ENCODE peak calls at places on chromosomes 12 and 14, in five cellular contexts. L is IMR-90, X is adrenal gland, F is HCT116, J is GM12878. H is an unnamed sample.

GRCh38 chr12:118103231-118103600 is 595 bp downstream of the VSIG10 start:
- DNase-seq in L (peak; percentile 7), J (no peak), F (no peak), X (no peak), H (no peak)

GRCh38 chr12:25852792-25853191 is 105.7 kb upstream of the RASSF8 start:
- DNase-seq in J (no peak), L (peak; percentile 95), F (no peak), X (no peak), H (no peak)

GRCh38 chr14:51210594-51210993 is 29.5 kb upstream of the TMX1 start:
- DNase-seq in J (no peak), F (no peak), X (no peak), L (no peak), H (no peak)

GRCh38 chr12:6752181-6752930 is 585 bp downstream of the MLF2 start:
- DNase-seq in L (peak; percentile 62), F (no peak), J (no peak), X (peak; percentile 48), H (no peak)

GRCh38 chr12:89098390-89099102 is 253.8 kb downstream of the DUSP6 start:
- DNase-seq in F (no peak), J (no peak), L (peak; percentile 7), X (no peak), H (no peak)

GRCh38 chr12:10189653-10190052 is 10.8 kb downstream of the TMEM52B start:
- DNase-seq in X (no peak), J (no peak), F (no peak), L (peak; percentile 66), H (no peak)

GRCh38 chr12:108307006-108307405 is 32.1 kb downstream of the CMKLR1 start:
- DNase-seq in L (peak; percentile 35), J (no peak), X (no peak), F (no peak), H (no peak)

GRCh38 chr14:71206766-71207371 is 299.6 kb downstream of the PCNX1 start:
- DNase-seq in L (peak; percentile 85), J (no peak), F (no peak), X (peak; percentile 81), H (peak; percentile 69)

GRCh38 chr14:60509438-60510253 is 700 bp downstream of the SIX6 start:
- DNase-seq in F (no peak), J (no peak), X (no peak), L (no peak), H (no peak)

GRCh38 chr12:86551146-86551571 is 295.0 kb upstream of the MGAT4C start:
- DNase-seq in X (no peak), F (no peak), L (no peak), J (no peak), H (no peak)

GRCh38 chr12:55659486-55660385 is 23.0 kb downstream of the OR10P1 start:
- DNase-seq in X (peak; percentile 94), F (no peak), L (peak; percentile 9), J (no peak), H (no peak)

GRCh38 chr14:19920021-19920657 is at the start of gene OR4K5:
- DNase-seq in F (no peak), J (no peak), X (no peak), L (no peak), H (no peak)

GRCh38 chr12:124391340-124392261 is 96.7 kb downstream of the RFLNA start:
- DNase-seq in F (peak; percentile 29), L (peak; percentile 51), J (peak; percentile 28), X (peak; percentile 73), H (no peak)

GRCh38 chr12:73935817-73936216 is 601.8 kb upstream of the ATXN7L3B start:
- DNase-seq in F (peak; percentile 24), L (no peak), J (no peak), X (no peak), H (no peak)

GRCh38 chr14:36477266-36477665 is 42.8 kb downstream of the NKX2-1 start:
- DNase-seq in L (no peak), J (no peak), F (no peak), X (no peak), H (no peak)

GRCh38 chr12:79988368-79988767 is 53.5 kb upstream of the PPP1R12A start:
- DNase-seq in X (no peak), F (no peak), J (no peak), L (peak; percentile 41), H (no peak)

GRCh38 chr14:70897475-70897874 is 9.8 kb upstream of the PCNX1 start:
- DNase-seq in X (no peak), L (peak; percentile 91), J (no peak), F (no peak), H (no peak)

GRCh38 chr12:113190761-113191160 is 5.2 kb downstream of the RITA1 start:
- DNase-seq in L (peak; percentile 45), J (no peak), X (peak; percentile 57), F (peak; percentile 66), H (peak; percentile 54)

DNA sequence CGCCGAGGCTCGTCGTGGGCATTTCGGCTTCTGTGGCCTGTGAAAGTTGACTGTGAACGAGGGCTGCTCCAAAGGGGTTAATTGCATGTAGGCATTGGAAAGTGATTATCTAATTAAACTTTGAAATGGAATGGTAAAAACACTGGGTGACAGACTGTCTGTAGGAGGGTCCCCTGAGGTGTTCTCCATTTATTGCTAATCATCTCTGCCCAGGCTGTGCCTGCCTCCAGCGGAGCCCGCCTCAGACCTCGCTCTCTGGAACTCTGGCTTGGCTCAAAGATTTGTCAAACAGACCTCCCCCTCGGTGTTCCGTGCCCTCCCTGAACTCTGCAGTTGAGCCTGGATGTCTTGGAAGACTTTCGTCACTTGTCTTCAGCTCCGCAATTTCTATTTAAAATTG is 50.2 kb upstream of the VRK1 start:
- DNase-seq in L (no peak), X (no peak), F (no peak), J (no peak), H (no peak)
- TF ChIP-seq POLR2A in L (no peak), X (no peak), F (no peak), J (no peak), H (no peak)

GRCh38 chr12:54287316-54288157 is 7.0 kb downstream of the HNRNPA1 start:
- DNase-seq in X (no peak), L (no peak), F (no peak), J (no peak), H (no peak)
- TF ChIP-seq POLR2A in X (no peak), L (no peak), F (no peak), J (peak; percentile 81), H (no peak)

DNA sequence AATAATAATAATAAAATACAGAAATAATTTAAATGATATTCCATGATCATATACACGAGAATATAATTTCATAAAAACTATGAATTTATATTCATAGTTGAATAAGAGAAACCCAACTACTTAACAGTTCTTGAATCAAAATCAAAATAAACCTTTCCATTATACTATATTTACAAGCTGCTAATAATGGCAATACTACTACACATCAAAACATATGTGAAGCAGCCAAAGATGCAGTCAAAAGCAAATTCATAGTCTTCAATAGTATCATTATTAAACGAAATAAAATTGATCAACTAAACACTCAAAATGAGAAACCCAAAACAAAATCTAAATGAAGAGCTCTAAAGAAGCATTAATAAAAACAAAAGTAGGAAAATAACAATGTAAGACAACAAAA is 197.1 kb downstream of the TMEM132D start:
- DNase-seq in F (no peak), L (no peak), X (no peak), J (no peak), H (no peak)
- TF ChIP-seq POLR2A in F (no peak), L (no peak), X (no peak), J (no peak), H (no peak)

GRCh38 chr14:96256420-96256819 is 410 bp downstream of the BDKRB1 start:
- DNase-seq in J (no peak), X (no peak), L (peak; percentile 64), F (no peak), H (no peak)
- TF ChIP-seq POLR2A in J (no peak), X (no peak), L (peak; percentile 47), F (no peak), H (no peak)

GRCh38 chr12:27779837-27780611 is at the start of the genes KLHL42 and MANSC4:
- DNase-seq in F (no peak), X (peak; percentile 71), L (peak; percentile 73), J (no peak), H (peak; percentile 76)
- TF ChIP-seq POLR2A in F (peak; percentile 32), X (peak; percentile 45), L (no peak), J (peak; percentile 84), H (peak; percentile 52)

GRCh38 chr12:132909030-132909368 is 21.6 kb upstream of the CHFR start:
- DNase-seq in L (no peak), F (no peak), J (no peak), X (no peak), H (no peak)

GRCh38 chr12:132907216-132907615 is 19.8 kb upstream of the CHFR start:
- DNase-seq in X (no peak), F (no peak), L (no peak), J (no peak), H (no peak)

GRCh38 chr12:132904718-132905328 is 17.4 kb upstream of the CHFR start:
- DNase-seq in F (no peak), X (peak; percentile 74), J (no peak), L (no peak), H (no peak)

GRCh38 chr12:132908145-132909029 is 21.0 kb upstream of the CHFR start:
- DNase-seq in F (no peak), L (peak; percentile 94), J (peak; percentile 89), X (peak; percentile 93), H (no peak)
- TF ChIP-seq POLR2A in F (no peak), L (no peak), J (no peak), X (peak; percentile 27), H (no peak)

H was measured in H54.